ENCODE peak calls at places on chromosomes 4 and X, in nine cellular contexts. X is progenitor cell of endocrine pancreas; T is body of pancreas; A is nephron progenitor cell; Y is colonic mucosa; Z is fibroblast of lung; J is pancreas; M is CD4-positive, alpha-beta T cell; S is heart right ventricle. C is an unnamed sample.

GRCh38 chrX:104270916-104271512 is 16.3 kb upstream of the ESX1 start:
- DNase-seq in T (peak), M (no peak), S (peak), X (no peak), J (no peak), Z (no peak), A (peak), Y (peak), C (no peak)

GRCh38 chrX:12987900-12988594 is 13.1 kb downstream of the TMSB4X start:
- DNase-seq in X (no peak), T (no peak), J (no peak), M (no peak), Z (no peak), S (no peak), Y (no peak), A (no peak), C (no peak)

GRCh38 chr4:8461616-8462015 is 21.0 kb downstream of the TRMT44 start:
- DNase-seq in Z (no peak), J (no peak), M (no peak), A (no peak), S (no peak), X (no peak), T (no peak), Y (no peak), C (no peak)

GRCh38 chr4:42750091-42750490 is 93.2 kb upstream of the ATP8A1 start:
- DNase-seq in A (no peak), X (no peak), Z (no peak), S (peak), Y (no peak), T (peak), M (peak), J (no peak), C (no peak)

GRCh38 chrX:104391905-104392304 is 137.2 kb upstream of the ESX1 start:
- DNase-seq in X (no peak), S (no peak), J (no peak), Z (no peak), A (no peak), Y (no peak), M (no peak), T (no peak), C (no peak)

GRCh38 chr4:140326395-140326993 is 47.0 kb upstream of the SCOC start:
- DNase-seq in S (peak), J (no peak), Z (peak), Y (peak), M (no peak), A (peak), T (peak), X (no peak), C (no peak)

GRCh38 chr4:151530230-151530629 is 121.3 kb downstream of the FHIP1A start:
- DNase-seq in A (no peak), M (no peak), J (no peak), S (no peak), Y (no peak), T (no peak), Z (peak), X (no peak), C (no peak)

GRCh38 chr4:111453216-111453615 is 692.0 kb upstream of the FAM241A start:
- DNase-seq in S (no peak), Y (no peak), Z (peak), A (no peak), X (no peak), T (no peak), J (no peak), M (no peak), C (no peak)

GRCh38 chrX:2708016-2708415 is 16.9 kb downstream of the CD99 start:
- DNase-seq in A (no peak), M (no peak), X (no peak), Z (no peak), S (no peak), J (no peak), T (no peak), Y (no peak), C (no peak)
- TF ChIP-seq CTCF in A (no peak), M (no peak), X (peak), Z (no peak), S (no peak), J (no peak), T (no peak), Y (no peak), C (no peak)

GRCh38 chr4:107380190-107380589 is 339.8 kb downstream of the PAPSS1 start:
- DNase-seq in M (no peak), A (no peak), Y (no peak), Z (no peak), T (no peak), X (no peak), J (no peak), S (no peak), C (no peak)

GRCh38 chr4:107379054-107379869 is 340.8 kb downstream of the PAPSS1 start:
- DNase-seq in Z (peak), T (no peak), J (no peak), Y (no peak), M (no peak), S (no peak), X (no peak), A (no peak), C (no peak)

GRCh38 chr4:107376293-107376692 is 340.2 kb upstream of the DKK2 start:
- DNase-seq in J (no peak), Z (no peak), S (no peak), M (no peak), Y (no peak), A (no peak), X (no peak), T (no peak), C (no peak)

GRCh38 chr4:107380836-107381438 is 339.1 kb downstream of the PAPSS1 start:
- DNase-seq in S (no peak), T (no peak), J (no peak), M (no peak), X (no peak), A (no peak), Z (no peak), Y (no peak), C (no peak)
- TF ChIP-seq CTCF in S (no peak), T (no peak), J (no peak), M (no peak), X (no peak), A (no peak), Z (no peak), Y (no peak), C (peak)

GRCh38 chr4:33407496-33407895 is 2687.3 kb downstream of the PCDH7 start:
- DNase-seq in A (no peak), S (no peak), Z (no peak), Y (no peak), J (no peak), X (no peak), T (no peak), M (no peak), C (no peak)

DNA sequence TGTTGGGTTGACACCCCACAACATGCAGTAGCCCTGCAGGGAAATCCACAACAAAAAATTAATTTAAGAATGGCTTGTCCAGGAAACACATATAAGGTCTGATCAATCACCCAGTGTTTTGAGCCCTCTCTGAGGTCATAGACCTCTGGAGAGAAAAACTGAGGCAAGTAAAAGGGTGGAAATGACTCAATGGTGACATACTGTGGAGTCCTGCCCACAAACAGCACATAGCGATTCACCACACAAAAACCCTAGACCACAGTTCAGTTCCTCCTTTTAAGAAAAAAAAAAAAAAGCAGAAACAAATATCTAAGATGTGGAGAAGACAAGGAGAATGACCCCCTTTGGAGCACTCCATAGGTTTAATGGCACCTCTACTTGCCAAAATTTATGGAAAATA is 2691.0 kb downstream of the PCDH7 start:
- DNase-seq in Z (peak), S (no peak), X (no peak), Y (no peak), A (no peak), T (no peak), J (no peak), M (no peak), C (no peak)
- TF ChIP-seq CTCF in Z (no peak), S (no peak), X (no peak), Y (no peak), A (no peak), T (no peak), J (no peak), M (no peak), C (no peak)

GRCh38 chr4:16284050-16284449 is 57.8 kb upstream of the TAPT1 start:
- DNase-seq in T (no peak), J (no peak), M (no peak), S (no peak), X (no peak), A (no peak), Z (no peak), Y (no peak), C (no peak)

DNA sequence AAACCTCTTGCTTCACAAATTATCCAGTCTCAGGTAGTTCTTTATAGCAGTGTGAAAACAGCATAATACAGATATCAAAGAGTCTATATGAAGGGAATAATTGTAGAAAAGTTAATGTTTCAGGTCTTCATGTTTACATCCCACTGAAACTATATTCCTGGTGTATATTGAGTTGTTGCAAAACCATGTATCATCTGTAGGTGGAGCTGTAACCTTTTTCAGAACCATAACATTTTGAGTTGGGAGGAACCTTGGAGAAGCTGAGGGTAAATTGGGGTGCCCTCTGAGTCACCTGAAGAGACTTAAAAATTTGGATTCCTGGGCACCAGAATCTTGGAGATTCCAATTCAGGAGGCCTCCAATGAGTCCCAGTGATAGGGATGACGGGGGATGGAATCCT is 51.9 kb upstream of the TAPT1 start:
- DNase-seq in M (no peak), A (no peak), Y (no peak), T (no peak), Z (no peak), X (no peak), J (no peak), S (no peak), C (no peak)
- TF ChIP-seq CTCF in M (no peak), A (no peak), Y (no peak), T (no peak), Z (no peak), X (peak), J (no peak), S (peak), C (peak)

GRCh38 chr4:95209942-95210341 is 338.8 kb downstream of the UNC5C start:
- DNase-seq in T (no peak), S (no peak), M (no peak), Z (no peak), Y (no peak), X (no peak), A (peak), J (no peak), C (no peak)

GRCh38 chr4:95204267-95204835 is 344.4 kb downstream of the UNC5C start:
- DNase-seq in S (no peak), J (no peak), X (no peak), Z (peak), A (no peak), T (no peak), Y (no peak), M (no peak), C (no peak)

GRCh38 chr4:95204873-95205272 is 343.9 kb downstream of the UNC5C start:
- DNase-seq in Z (peak), Y (no peak), M (no peak), X (no peak), T (no peak), S (no peak), A (no peak), J (no peak), C (no peak)
- TF ChIP-seq CTCF in Z (peak), Y (peak), M (no peak), X (peak), T (no peak), S (no peak), A (peak), J (no peak), C (no peak)

GRCh38 chrX:41010188-41010846 is 74.9 kb upstream of the USP9X start:
- DNase-seq in Y (peak), Z (peak), M (peak), A (peak), J (peak), S (peak), X (no peak), T (peak), C (peak)
- TF ChIP-seq CTCF in Y (no peak), Z (peak), M (no peak), A (no peak), J (no peak), S (peak), X (peak), T (peak), C (no peak)

GRCh38 chr4:25923745-25924144 is 9.7 kb downstream of the SMIM20 start:
- DNase-seq in A (no peak), Y (no peak), Z (no peak), X (no peak), T (no peak), M (no peak), S (no peak), J (no peak), C (no peak)

GRCh38 chr4:25927361-25928040 is 13.5 kb downstream of the SMIM20 start:
- DNase-seq in Y (no peak), S (no peak), J (no peak), Z (no peak), T (no peak), X (no peak), A (no peak), M (no peak), C (no peak)

GRCh38 chr4:25922812-25923369 is 8.9 kb downstream of the SMIM20 start:
- DNase-seq in A (no peak), M (no peak), Y (no peak), T (no peak), S (no peak), J (no peak), Z (no peak), X (no peak), C (no peak)

GRCh38 chr4:25926473-25926872 is 12.5 kb downstream of the SMIM20 start:
- DNase-seq in J (no peak), X (no peak), T (no peak), Z (no peak), A (no peak), M (no peak), S (no peak), Y (no peak), C (no peak)

DNA sequence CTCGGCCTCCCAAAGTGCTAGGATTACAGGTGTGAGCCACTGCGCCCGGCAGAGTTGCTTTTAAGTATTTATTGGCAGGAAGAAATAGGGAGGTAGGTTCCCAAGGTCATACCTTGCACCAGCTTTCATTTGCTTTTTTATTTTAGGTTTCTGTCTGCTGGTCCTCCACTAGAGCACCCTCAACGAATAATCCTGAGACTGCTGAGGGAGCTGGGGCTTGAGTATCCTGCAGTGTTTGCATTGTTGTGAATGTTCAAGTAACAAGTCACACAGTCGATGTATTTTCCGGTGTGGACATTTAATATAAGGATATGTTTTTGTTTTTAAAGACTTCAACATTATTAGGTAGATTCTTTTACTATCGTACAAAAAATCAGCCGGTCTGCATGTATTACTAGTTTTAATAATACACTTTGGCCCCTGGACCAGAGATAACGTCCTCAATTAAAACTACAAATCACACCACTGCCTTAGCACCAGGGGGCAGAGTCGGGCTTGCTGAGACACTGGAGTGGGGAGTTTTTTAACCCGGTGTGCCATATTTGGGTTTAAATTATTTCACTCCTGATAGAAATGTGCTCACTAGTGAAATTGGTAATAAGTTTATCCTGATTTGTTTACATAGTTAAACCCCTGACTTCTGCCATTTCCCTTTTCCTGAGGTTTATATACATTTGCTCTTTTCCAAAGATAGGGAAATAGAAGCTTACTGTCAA is 11.6 kb downstream of the SMIM20 start:
- DNase-seq in X (no peak), S (peak), M (no peak), Z (peak), T (peak), Y (peak), A (peak), J (no peak), C (no peak)
- TF ChIP-seq CTCF in X (peak), S (peak), M (no peak), Z (peak), T (peak), Y (peak), A (peak), J (no peak), C (peak)

GRCh38 chr4:39045791-39046221 is 13.6 kb upstream of the TMEM156 start:
- DNase-seq in J (no peak), X (no peak), Z (no peak), A (no peak), M (peak), T (no peak), Y (no peak), S (no peak), C (no peak)
- TF ChIP-seq CTCF in J (no peak), X (no peak), Z (no peak), A (no peak), M (no peak), T (no peak), Y (no peak), S (no peak), C (no peak)

GRCh38 chrX:27807690-27808089 is at the start of gene MAGEB10:
- DNase-seq in Y (no peak), J (no peak), Z (no peak), T (no peak), M (no peak), S (no peak), A (no peak), X (no peak), C (no peak)
- TF ChIP-seq CTCF in Y (no peak), J (no peak), Z (no peak), T (no peak), M (no peak), S (no peak), A (no peak), X (no peak), C (no peak)

C was measured in AG09319.